ENCODE peak calls at places on chromosome 15, in ten cellular contexts. G is activated CD4-positive, CD25-positive, alpha-beta regulatory T cell; A is dorsolateral prefrontal cortex; H is anterior cingulate cortex; T is endothelial cell; B is HS-5; N is activated CD8-positive, alpha-beta memory T cell treated with anti-CD3 and anti-CD28 coated beads for 24 hours; E is fibroblast of gingiva; C is AG08396; J is left lobe of liver. V is an unnamed sample.

GRCh38 chr15:40323239-40323952 is at the start of gene INAFM2:
- DNase-seq in N (peak), J (peak), T (peak), B (peak), E (peak), A (peak), G (peak), C (peak), H (peak), V (peak)

GRCh38 chr15:47987908-47988532 is 132.8 kb upstream of the SLC24A5 start:
- DNase-seq in H (peak), T (peak), G (no peak), E (peak), B (peak), C (peak), A (no peak), J (no peak), N (no peak), V (no peak)

GRCh38 chr15:55970286-55970685 is 23.1 kb downstream of the NEDD4 start:
- DNase-seq in A (no peak), T (no peak), H (no peak), B (no peak), C (no peak), E (no peak), N (no peak), J (no peak), G (no peak), V (no peak)

GRCh38 chr15:71313806-71314205 is 198.5 kb downstream of the THSD4 start:
- DNase-seq in G (no peak), C (no peak), A (no peak), T (no peak), H (no peak), E (peak), N (no peak), B (no peak), J (no peak), V (no peak)

GRCh38 chr15:66080791-66081475 is 172.6 kb downstream of the MEGF11 start:
- DNase-seq in H (no peak), J (no peak), A (no peak), E (peak), C (peak), B (peak), G (no peak), N (no peak), T (peak), V (no peak)

GRCh38 chr15:35062164-35063099 is 22.7 kb downstream of the NANOGP8 start:
- DNase-seq in G (no peak), N (no peak), C (no peak), J (no peak), T (no peak), E (no peak), B (no peak), H (no peak), A (no peak), V (no peak)

GRCh38 chr15:56813995-56814394 is 80.7 kb upstream of the ZNF280D start:
- DNase-seq in T (no peak), J (no peak), H (no peak), A (no peak), N (no peak), G (no peak), E (peak), C (no peak), B (no peak), V (no peak)

GRCh38 chr15:70055601-70056051 is 42.1 kb downstream of the TLE3 start:
- DNase-seq in C (no peak), N (no peak), A (no peak), H (no peak), B (no peak), J (no peak), G (no peak), E (no peak), T (no peak), V (no peak)

GRCh38 chr15:64045106-64045435 is 1.2 kb downstream of the DAPK2 start:
- DNase-seq in C (no peak), E (no peak), J (no peak), T (no peak), A (no peak), B (no peak), N (no peak), G (no peak), H (no peak), V (no peak)

GRCh38 chr15:101651753-101652097 is 456 bp downstream of the TM2D3 start:
- DNase-seq in H (no peak), A (no peak), B (no peak), T (no peak), J (no peak), N (no peak), C (no peak), E (no peak), G (no peak), V (no peak)

GRCh38 chr15:45714501-45715488 is 80.0 kb downstream of the SQOR start:
- DNase-seq in H (no peak), N (peak), C (peak), A (peak), T (peak), J (peak), E (peak), G (no peak), B (peak), V (peak)

GRCh38 chr15:89615135-89615534 is 39.9 kb downstream of the TICRR start:
- DNase-seq in N (no peak), E (no peak), B (no peak), H (no peak), T (no peak), G (no peak), C (no peak), A (no peak), J (no peak), V (no peak)

GRCh38 chr15:52018693-52019393 is at the start of gene MAPK6:
- DNase-seq in T (peak), C (peak), B (peak), G (peak), N (peak), A (peak), J (peak), H (peak), E (peak), V (peak)

V was measured in ecto neural progenitor cell.